ENCODE peak calls at places on chromosome 2, in nine cellular contexts. O, U, B, H, A, I, L, W and D are unnamed samples.

GRCh38 chr2:237421542-237422047 is 7.6 kb upstream of the COL6A3 start:
- DNase-seq in O (peak), U (peak), B (peak), H (peak), A (peak), I (no peak), L (peak), W (peak), D (peak)

GRCh38 chr2:143885461-143885860 is 634.5 kb downstream of the ZEB2 start:
- DNase-seq in O (no peak), U (peak), B (no peak), H (no peak), A (peak), I (no peak), L (no peak), W (no peak), D (no peak)

GRCh38 chr2:19881866-19882265 is 19.9 kb downstream of the TTC32 start:
- DNase-seq in O (no peak), U (no peak), B (no peak), H (no peak), A (no peak), I (no peak), L (no peak), W (no peak), D (no peak)

GRCh38 chr2:241728627-241729026 is 5.8 kb upstream of the D2HGDH start:
- DNase-seq in O (no peak), U (peak), B (no peak), H (no peak), A (no peak), I (no peak), L (no peak), W (no peak), D (no peak)

GRCh38 chr2:107584577-107584976 is 242.1 kb upstream of the RGPD4 start:
- DNase-seq in O (no peak), U (peak), B (no peak), H (no peak), A (no peak), I (no peak), L (no peak), W (no peak), D (no peak)

GRCh38 chr2:9877726-9878125 is 34.5 kb downstream of the TAF1B start:
- DNase-seq in O (no peak), U (no peak), B (no peak), H (no peak), A (no peak), I (no peak), L (no peak), W (no peak), D (peak)

GRCh38 chr2:151727593-151728552 is 6.4 kb downstream of the NEB start:
- DNase-seq in O (peak), U (no peak), B (no peak), H (no peak), A (no peak), I (no peak), L (no peak), W (no peak), D (no peak)

GRCh38 chr2:48337871-48338270 is 192.1 kb upstream of the STON1 start:
- DNase-seq in O (no peak), U (no peak), B (no peak), H (no peak), A (no peak), I (no peak), L (no peak), W (no peak), D (no peak)

GRCh38 chr2:95076705-95077520 is 44.7 kb downstream of the MRPS5 start:
- DNase-seq in O (peak), U (peak), B (peak), H (peak), A (peak), I (no peak), L (peak), W (peak), D (peak)

GRCh38 chr2:204972606-204973336 is 427.5 kb downstream of the PARD3B start:
- DNase-seq in O (no peak), U (no peak), B (no peak), H (no peak), A (no peak), I (no peak), L (no peak), W (no peak), D (no peak)

GRCh38 chr2:6883448-6884122 is 6.0 kb downstream of the RSAD2 start:
- DNase-seq in O (no peak), U (no peak), B (no peak), H (no peak), A (no peak), I (no peak), L (no peak), W (no peak), D (peak)

GRCh38 chr2:151857650-151858049 is 29.4 kb upstream of the ARL5A start:
- DNase-seq in O (no peak), U (no peak), B (peak), H (no peak), A (peak), I (no peak), L (no peak), W (no peak), D (peak)

GRCh38 chr2:41941831-41942230 is 106.0 kb upstream of the PKDCC start:
- DNase-seq in O (no peak), U (no peak), B (no peak), H (no peak), A (no peak), I (no peak), L (no peak), W (no peak), D (no peak)

GRCh38 chr2:218381916-218382366 is at the start of gene SLC11A1:
- DNase-seq in O (no peak), U (no peak), B (no peak), H (peak), A (no peak), I (no peak), L (no peak), W (no peak), D (no peak)

GRCh38 chr2:159971365-159972122 is 90.9 kb downstream of the PLA2R1 start:
- DNase-seq in O (no peak), U (no peak), B (no peak), H (no peak), A (peak), I (no peak), L (no peak), W (no peak), D (no peak)

GRCh38 chr2:5689790-5690189 is 2.4 kb upstream of the SOX11 start:
- DNase-seq in O (no peak), U (no peak), B (no peak), H (no peak), A (no peak), I (no peak), L (no peak), W (no peak), D (no peak)

GRCh38 chr2:178309541-178309940 is 115.2 kb downstream of the OSBPL6 start:
- DNase-seq in O (no peak), U (peak), B (no peak), H (no peak), A (peak), I (no peak), L (no peak), W (no peak), D (peak)

GRCh38 chr2:69693472-69694450 is 48.2 kb upstream of the ANXA4 start:
- DNase-seq in O (no peak), U (no peak), B (no peak), H (no peak), A (no peak), I (no peak), L (no peak), W (peak), D (no peak)

GRCh38 chr2:203808041-203808750 is 59.4 kb upstream of the CTLA4 start:
- DNase-seq in O (no peak), U (peak), B (no peak), H (no peak), A (peak), I (peak), L (no peak), W (no peak), D (peak)